ENCODE peak calls at places on chromosomes 7 and 10, in four cellular contexts. I is uterus, G is transverse colon, M is HCT116. A is an unnamed sample.
A peak's percentile ranks its signal among the peaks of the same experiment; 100 is the strongest.

GRCh38 chr10:112805701-112806100 is 144.3 kb upstream of the TCF7L2 start:
- DNase-seq in I (no peak), G (peak; percentile 39), M (no peak), A (no peak)

GRCh38 chr7:11831727-11832495 is at the start of gene THSD7A:
- DNase-seq in I (peak; percentile 20), G (peak; percentile 20), M (no peak), A (no peak)

GRCh38 chr10:17138450-17139062 is 8.9 kb upstream of the CUBN start:
- DNase-seq in I (no peak), G (no peak), M (no peak), A (no peak)

GRCh38 chr7:47088329-47089067 is 493.4 kb downstream of the TNS3 start:
- DNase-seq in I (peak; percentile 66), G (peak; percentile 27), M (peak; percentile 34), A (no peak)

GRCh38 chr10:114856544-114857287 is 35.1 kb downstream of the FHIP2A start:
- DNase-seq in I (no peak), G (no peak), M (no peak), A (peak; percentile 58)

GRCh38 chr7:91556956-91557650 is 292.9 kb downstream of the FZD1 start:
- DNase-seq in I (no peak), G (no peak), M (no peak), A (no peak)

GRCh38 chr10:15052121-15052520 is 8.4 kb downstream of the OLAH start:
- DNase-seq in I (no peak), G (no peak), M (no peak), A (no peak)

GRCh38 chr7:151550601-151551286 is 31.0 kb upstream of the RHEB start:
- DNase-seq in I (peak; percentile 30), G (no peak), M (no peak), A (peak; percentile 92)

GRCh38 chr7:110386006-110386405 is 704.9 kb upstream of the LRRN3 start:
- DNase-seq in I (no peak), G (no peak), M (peak; percentile 7), A (no peak)

GRCh38 chr10:78657622-78658165 is 411.1 kb upstream of the ZMIZ1 start:
- DNase-seq in I (peak; percentile 69), G (peak; percentile 86), M (peak; percentile 43), A (no peak)

GRCh38 chr10:44467900-44468299 is 83.0 kb upstream of the CXCL12 start:
- DNase-seq in I (no peak), G (no peak), M (no peak), A (no peak)

GRCh38 chr10:113520606-113521481 is 32.0 kb upstream of the HABP2 start:
- DNase-seq in I (peak; percentile 70), G (peak; percentile 63), M (peak; percentile 75), A (no peak)

GRCh38 chr7:98831641-98832221 is 38.1 kb downstream of the TMEM130 start:
- DNase-seq in I (no peak), G (peak; percentile 12), M (no peak), A (no peak)

GRCh38 chr7:2473496-2474180 is 2.6 kb downstream of the GRIFIN start:
- DNase-seq in I (no peak), G (no peak), M (no peak), A (no peak)

GRCh38 chr7:97014145-97014544 is 8.8 kb downstream of the DLX6 start:
- DNase-seq in I (no peak), G (no peak), M (no peak), A (no peak)

GRCh38 chr7:21011153-21011552 is 224.5 kb upstream of the SP8 start:
- DNase-seq in I (no peak), G (no peak), M (peak; percentile 90), A (peak; percentile 37)

GRCh38 chr7:131724776-131725345 is 168.4 kb upstream of the PODXL start:
- DNase-seq in I (no peak), G (no peak), M (no peak), A (no peak)

GRCh38 chr7:142869434-142869833 is 14.6 kb downstream of the EPHB6 start:
- DNase-seq in I (no peak), G (no peak), M (no peak), A (no peak)

GRCh38 chr7:142872106-142872675 is 13.4 kb downstream of the TRPV6 start:
- DNase-seq in I (no peak), G (no peak), M (no peak), A (no peak)

GRCh38 chr7:142871260-142872105 is 14.1 kb downstream of the TRPV6 start:
- DNase-seq in I (no peak), G (no peak), M (no peak), A (no peak)

GRCh38 chr7:142870147-142870559 is 15.3 kb downstream of the EPHB6 start:
- DNase-seq in I (no peak), G (no peak), M (no peak), A (no peak)

GRCh38 chr7:142870575-142871259 is 14.8 kb downstream of the TRPV6 start:
- DNase-seq in I (no peak), G (no peak), M (no peak), A (no peak)
- TF ChIP-seq CTCF in I (no peak), G (no peak), M (no peak), A (no peak)

GRCh38 chr7:155814569-155815276 is 2.5 kb upstream of the SHH start:
- DNase-seq in I (no peak), G (no peak), M (no peak), A (no peak)
- H3K27me3 ChIP-seq in I (peaks cover 24% of the 10 kb centered on the region), G (peaks cover 82% of the 10 kb centered on the region), M (peaks cover 5% of the 10 kb centered on the region), A (peaks cover 25% of the 10 kb centered on the region)

DNA sequence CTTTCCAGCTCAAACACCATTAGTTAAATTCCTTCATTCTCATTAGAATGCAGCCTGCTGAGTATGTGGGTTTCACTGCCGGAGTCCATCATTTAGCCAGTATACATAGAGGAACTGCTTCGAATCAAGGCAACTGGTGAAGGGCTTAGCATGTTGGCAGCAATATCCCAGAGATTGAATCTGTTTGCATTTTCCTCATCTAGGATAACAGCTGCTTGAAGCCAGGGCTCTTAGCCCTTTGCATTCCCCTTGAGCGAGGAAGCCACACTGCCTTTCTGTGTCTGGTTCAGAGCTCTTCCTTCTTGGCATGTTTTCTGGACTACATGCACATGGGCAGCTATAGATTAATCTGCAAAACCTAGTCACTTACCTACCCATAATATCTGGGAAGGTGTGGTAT is 14.6 kb downstream of the NODAL start:
- DNase-seq in I (no peak), G (no peak), M (no peak), A (no peak)
- H3K36me3 ChIP-seq in I (no peaks in the 10 kb centered on the region), G (no peaks in the 10 kb centered on the region), M (peaks cover 33% of the 10 kb centered on the region), A (peaks cover 3% of the 10 kb centered on the region)

DNA sequence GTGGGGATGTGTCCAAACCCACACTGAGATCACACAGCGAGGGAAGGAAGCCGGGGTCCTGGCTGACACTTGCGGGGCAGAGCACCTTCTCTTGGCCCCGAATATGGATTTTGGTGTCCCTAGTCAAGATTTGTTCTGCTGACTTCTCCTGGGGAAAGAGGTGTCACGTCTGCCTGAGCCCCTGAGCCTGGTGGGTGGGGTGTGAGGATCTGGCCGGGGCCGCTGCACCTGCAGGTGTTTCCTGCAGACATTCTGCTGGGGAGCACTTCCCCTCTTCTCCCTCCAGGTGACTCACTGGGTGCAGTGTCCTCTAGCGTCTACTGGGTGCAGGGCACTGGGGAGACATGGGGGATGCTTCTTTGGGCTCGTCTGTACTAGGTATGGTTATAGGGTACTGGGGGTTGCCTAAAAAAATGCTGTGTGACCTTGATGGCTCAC is 99.2 kb downstream of the GRK5 start:
- DNase-seq in I (peak; percentile 53), G (peak; percentile 76), M (no peak), A (no peak)
- TF ChIP-seq CTCF in I (peak; percentile 26), G (peak; percentile 41), M (no peak), A (peak; percentile 59)

DNA sequence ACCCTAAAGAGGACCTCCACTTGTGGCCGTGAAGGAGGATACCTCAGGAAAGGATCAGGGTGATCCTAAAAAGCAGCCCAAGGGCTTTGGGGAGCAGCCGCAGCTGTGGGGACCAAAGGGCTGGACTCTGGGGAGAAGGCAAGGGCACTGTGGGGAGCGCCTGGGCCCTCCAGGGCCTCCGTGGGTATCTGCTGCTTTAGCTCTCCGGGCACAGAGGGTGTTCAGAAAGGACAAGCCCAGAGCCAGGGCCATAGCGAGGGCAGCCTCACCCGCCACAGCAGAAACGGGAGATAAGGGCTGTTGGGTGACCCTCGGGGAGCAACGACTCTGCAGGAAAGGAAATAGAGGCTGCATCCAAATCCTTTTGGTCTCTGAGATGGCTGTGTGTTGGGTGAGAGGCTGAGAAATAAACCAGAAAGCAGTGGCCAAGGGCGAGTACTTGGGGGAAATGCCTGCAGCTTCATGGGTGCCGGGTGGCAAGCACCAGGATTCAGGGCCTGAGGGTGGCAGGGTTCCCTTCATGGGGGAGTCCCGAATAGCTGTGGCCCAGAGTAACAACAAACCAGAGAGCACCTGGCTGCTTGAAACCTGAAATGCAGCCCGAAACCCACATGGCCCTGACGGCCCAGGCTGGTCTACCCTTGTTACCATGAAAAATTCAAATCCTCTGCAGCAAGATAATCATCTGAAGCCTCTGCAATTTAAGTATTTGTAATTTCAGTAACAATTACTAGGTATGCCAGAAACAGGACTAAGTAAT is 95.2 kb downstream of the VIPR2 start:
- DNase-seq in I (no peak), G (no peak), M (no peak), A (no peak)
- H3K27me3 ChIP-seq in I (no peaks in the 10 kb centered on the region), G (peaks cover 4% of the 10 kb centered on the region), M (peaks cover 17% of the 10 kb centered on the region), A (no peaks in the 10 kb centered on the region)

GRCh38 chr10:46293228-46293627 is 6.4 kb downstream of the ANTXRL start:
- DNase-seq in I (no peak), G (no peak), M (no peak), A (no peak)
- H3K36me3 ChIP-seq in I (no peaks in the 10 kb centered on the region), G (no peaks in the 10 kb centered on the region), M (no peaks in the 10 kb centered on the region), A (no peaks in the 10 kb centered on the region)

GRCh38 chr7:7182156-7183060 is at the start of gene C1GALT1:
- DNase-seq in I (peak; percentile 97), G (peak; percentile 98), M (peak; percentile 93), A (peak; percentile 89)
- TF ChIP-seq CTCF in I (peak; percentile 66), G (peak; percentile 70), M (no peak), A (peak; percentile 42)